ENCODE peak calls at places on chromosomes 4 and X, in six cellular contexts. J is right lobe of liver, E is GM12891, H is A549, F is upper lobe of left lung, T is vagina. D is an unnamed sample.

GRCh38 chrX:17967888-17968287 is 106.8 kb upstream of the RAI2 start:
- DNase-seq in J (peak; percentile 24), E (no peak), H (no peak), F (peak; percentile 31), T (no peak), D (no peak)

GRCh38 chr4:41933997-41934812 is 1.0 kb upstream of the TMEM33 start:
- DNase-seq in J (peak; percentile 39), E (no peak), H (no peak), F (no peak), T (no peak), D (no peak)

GRCh38 chr4:127000090-127000489 is 632.7 kb upstream of the INTU start:
- DNase-seq in J (no peak), E (no peak), H (no peak), F (no peak), T (no peak), D (no peak)

GRCh38 chr4:67885727-67886126 is 1.9 kb upstream of the TMPRSS11D start:
- DNase-seq in J (no peak), E (no peak), H (no peak), F (no peak), T (no peak), D (no peak)

GRCh38 chr4:181819951-181820350 is 423.3 kb upstream of the TENM3 start:
- DNase-seq in J (no peak), E (no peak), H (no peak), F (no peak), T (no peak), D (no peak)

GRCh38 chr4:154416183-154416543 is 75.4 kb downstream of the DCHS2 start:
- DNase-seq in J (peak; percentile 24), E (no peak), H (no peak), F (no peak), T (no peak), D (no peak)

GRCh38 chr4:52657630-52658501 is 1.2 kb downstream of the USP46 start:
- DNase-seq in J (no peak), E (no peak), H (no peak), F (no peak), T (peak; percentile 89), D (peak; percentile 10)

GRCh38 chr4:174553828-174554227 is 31.5 kb upstream of the HPGD start:
- DNase-seq in J (no peak), E (no peak), H (no peak), F (no peak), T (no peak), D (no peak)

GRCh38 chr4:156476359-156476758 is 495.2 kb downstream of the PDGFC start:
- DNase-seq in J (no peak), E (no peak), H (peak; percentile 1), F (no peak), T (no peak), D (no peak)

GRCh38 chr4:81747242-81747930 is 275.7 kb upstream of the RASGEF1B start:
- DNase-seq in J (no peak), E (no peak), H (no peak), F (peak; percentile 49), T (no peak), D (peak; percentile 67)

GRCh38 chrX:38111196-38111595 is 104.8 kb downstream of the SYTL5 start:
- DNase-seq in J (no peak), E (no peak), H (no peak), F (no peak), T (no peak), D (no peak)

GRCh38 chr4:89556596-89557305 is 249.2 kb upstream of the GPRIN3 start:
- DNase-seq in J (no peak), E (no peak), H (no peak), F (no peak), T (no peak), D (no peak)

GRCh38 chrX:78123190-78123589 is 16.3 kb downstream of the TAF9B start:
- DNase-seq in J (no peak), E (no peak), H (no peak), F (no peak), T (no peak), D (no peak)

GRCh38 chr4:48509543-48509942 is 19.5 kb downstream of the ZAR1 start:
- DNase-seq in J (no peak), E (no peak), H (no peak), F (no peak), T (no peak), D (no peak)

GRCh38 chr4:29336851-29337250 is 1383.3 kb upstream of the PCDH7 start:
- DNase-seq in J (no peak), E (no peak), H (no peak), F (no peak), T (no peak), D (no peak)

GRCh38 chr4:37762294-37763163 is 64.0 kb upstream of the PGM2 start:
- DNase-seq in J (no peak), E (no peak), H (no peak), F (peak; percentile 48), T (no peak), D (peak; percentile 24)

GRCh38 chrX:19332983-19333382 is 10.7 kb upstream of the PDHA1 start:
- DNase-seq in J (peak; percentile 33), E (no peak), H (no peak), F (no peak), T (peak; percentile 88), D (no peak)

GRCh38 chrX:12263211-12263610 is 124.9 kb downstream of the FRMPD4 start:
- DNase-seq in J (no peak), E (no peak), H (no peak), F (no peak), T (no peak), D (no peak)

GRCh38 chr4:37535872-37536271 is 150.3 kb downstream of the RELL1 start:
- DNase-seq in J (no peak), E (no peak), H (no peak), F (no peak), T (no peak), D (no peak)

GRCh38 chr4:182918791-182919302 is 1.7 kb upstream of the DCTD start:
- DNase-seq in J (no peak), E (no peak), H (no peak), F (no peak), T (no peak), D (no peak)

GRCh38 chr4:169618286-169618685 is 2.1 kb upstream of the CLCN3 start:
- DNase-seq in J (no peak), E (no peak), H (no peak), F (no peak), T (no peak), D (no peak)

GRCh38 chrX:28586891-28587635 is at the start of gene IL1RAPL1:
- DNase-seq in J (no peak), E (no peak), H (peak; percentile 5), F (no peak), T (no peak), D (no peak)

GRCh38 chr4:41418444-41418843 is 119.5 kb upstream of the LIMCH1 start:
- DNase-seq in J (no peak), E (no peak), H (no peak), F (peak; percentile 31), T (no peak), D (no peak)

GRCh38 chr4:23788460-23788859 is 101.4 kb downstream of the PPARGC1A start:
- DNase-seq in J (peak; percentile 29), E (no peak), H (no peak), F (no peak), T (no peak), D (no peak)

GRCh38 chr4:183118585-183118984 is 19.5 kb downstream of the WWC2 start:
- DNase-seq in J (no peak), E (no peak), H (no peak), F (no peak), T (no peak), D (no peak)

GRCh38 chr4:3805026-3805425 is 38.8 kb downstream of the ADRA2C start:
- DNase-seq in J (no peak), E (no peak), H (no peak), F (no peak), T (no peak), D (no peak)

DNA sequence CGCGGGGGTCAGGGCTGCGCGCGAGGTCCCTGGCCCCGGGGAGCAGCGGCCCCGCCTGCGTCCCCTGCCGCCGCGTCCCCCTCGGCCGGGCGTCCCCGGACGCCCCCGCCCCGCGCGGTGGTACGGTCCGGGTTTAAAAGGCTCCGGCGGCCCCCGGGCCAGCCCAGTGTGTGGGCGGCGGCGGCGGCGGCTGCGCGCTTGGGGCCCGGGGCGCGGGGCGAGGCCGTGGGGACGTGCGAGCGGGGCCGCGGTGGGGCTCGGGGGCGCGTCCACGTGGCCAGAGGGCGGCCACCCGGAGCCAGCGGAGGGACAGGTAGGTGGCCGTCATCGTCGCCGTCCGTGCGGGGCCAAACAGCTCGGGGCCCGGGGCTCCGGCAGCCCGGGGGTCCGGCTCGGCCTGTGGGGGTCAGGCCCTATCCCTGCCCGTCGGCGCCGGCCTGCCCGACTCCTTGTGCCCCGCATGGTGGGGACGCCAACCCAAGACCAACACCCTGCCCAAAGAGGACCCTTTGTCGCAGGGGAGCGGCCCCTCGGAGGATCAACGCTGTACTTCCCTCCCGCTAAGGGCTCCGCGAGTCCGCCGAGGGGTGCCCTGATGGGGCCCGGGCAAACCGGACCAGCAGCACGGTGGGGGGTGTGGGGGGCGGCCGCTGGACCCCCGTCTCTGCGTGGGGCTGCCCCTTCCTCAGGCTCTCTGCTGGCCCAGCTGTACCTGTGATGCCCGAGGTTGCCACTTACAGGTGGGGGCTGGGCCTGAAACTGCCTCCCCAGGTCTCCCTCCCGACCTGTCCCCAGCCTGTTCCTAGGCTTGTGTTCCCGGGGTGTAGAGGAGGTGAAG is at the start of gene PLXNA3:
- DNase-seq in J (peak; percentile 58), E (peak; percentile 71), H (no peak), F (no peak), T (no peak), D (peak; percentile 75)
- TF ChIP-seq POLR2A in J (peak; percentile 69), E (no peak), H (peak; percentile 71), F (peak; percentile 48), T (no peak), D (peak; percentile 41)

GRCh38 chrX:15336023-15336413 is 695 bp upstream of the PIGA start:
- DNase-seq in J (no peak), E (no peak), H (peak; percentile 53), F (peak; percentile 58), T (no peak), D (peak; percentile 74)

GRCh38 chrX:15340867-15341266 is 5.5 kb upstream of the PIGA start:
- DNase-seq in J (no peak), E (no peak), H (no peak), F (no peak), T (no peak), D (no peak)

GRCh38 chrX:15334561-15334960 is 762 bp downstream of the PIGA start:
- DNase-seq in J (no peak), E (no peak), H (no peak), F (no peak), T (no peak), D (peak; percentile 32)

GRCh38 chrX:15335135-15336022 is at the start of gene PIGA:
- DNase-seq in J (peak; percentile 95), E (peak; percentile 74), H (peak; percentile 92), F (peak; percentile 96), T (peak; percentile 97), D (peak; percentile 97)
- TF ChIP-seq POLR2A in J (peak; percentile 94), E (peak; percentile 63), H (peak; percentile 54), F (peak; percentile 82), T (no peak), D (peak; percentile 91)

GRCh38 chrX:41180194-41180902 is 95.1 kb downstream of the USP9X start:
- DNase-seq in J (peak; percentile 31), E (peak; percentile 1), H (peak; percentile 34), F (peak; percentile 59), T (no peak), D (peak; percentile 54)
- TF ChIP-seq POLR2A in J (no peak), E (no peak), H (no peak), F (no peak), T (no peak), D (no peak)

DNA sequence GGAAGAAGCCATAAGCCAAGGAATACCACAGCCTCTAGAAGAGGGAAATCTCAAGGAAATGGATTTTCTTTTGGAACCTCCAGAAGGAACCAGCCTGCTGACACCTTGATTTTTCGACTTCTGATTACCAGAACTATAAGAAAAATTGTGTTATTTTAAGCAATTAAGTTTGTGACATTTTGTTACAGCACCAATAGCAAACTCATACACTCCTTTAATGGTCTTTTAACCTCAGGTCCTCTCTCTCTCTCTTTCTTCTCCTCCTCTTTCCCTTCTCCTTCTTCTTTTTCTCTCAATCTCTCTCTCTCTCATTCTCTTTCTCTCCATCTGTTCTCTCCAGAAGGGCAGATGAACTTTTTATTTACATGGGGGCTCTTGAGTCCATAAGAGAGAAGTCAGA is 26.3 kb downstream of the ARSD start:
- DNase-seq in J (no peak), E (no peak), H (no peak), F (no peak), T (no peak), D (no peak)
- TF ChIP-seq POLR2A in J (no peak), E (no peak), H (no peak), F (no peak), T (no peak), D (no peak)